ENCODE peak calls at places on chromosome 20, in nine cellular contexts. O is RWPE1, V is prostate gland, L is adrenal gland, I is mammary epithelial cell, M is nephron progenitor cell, N is fibroblast of mammary gland, C is H9, T is K562. A is an unnamed sample.

GRCh38 chr20:63622096-63622495 is 4.8 kb downstream of the GMEB2 start:
- DNase-seq in V (no peak), O (no peak), L (no peak), N (no peak), T (peak), C (no peak), I (no peak), M (no peak), A (no peak)

GRCh38 chr20:17661121-17661744 is 20.8 kb downstream of the RRBP1 start:
- DNase-seq in I (no peak), N (no peak), L (no peak), M (no peak), O (no peak), T (no peak), C (no peak), V (no peak), A (no peak)

GRCh38 chr20:21102691-21103311 is 3.4 kb downstream of the LINC00237 start:
- DNase-seq in L (no peak), V (no peak), C (peak), N (no peak), I (peak), M (peak), O (no peak), T (no peak), A (no peak)

GRCh38 chr20:24100370-24101011 is 111.9 kb upstream of the GGTLC1 start:
- DNase-seq in V (no peak), O (peak), M (peak), C (no peak), T (peak), N (peak), L (peak), I (peak), A (peak)

GRCh38 chr20:48738399-48739304 is 89.1 kb downstream of the PREX1 start:
- DNase-seq in T (no peak), M (no peak), C (no peak), I (no peak), L (no peak), V (no peak), O (no peak), N (no peak), A (no peak)

GRCh38 chr20:43539975-43540672 is 18.7 kb upstream of the SGK2 start:
- DNase-seq in O (no peak), V (no peak), T (no peak), L (no peak), I (no peak), C (no peak), M (no peak), N (no peak), A (no peak)

GRCh38 chr20:50295345-50295744 is 104.7 kb downstream of the CEBPB start:
- DNase-seq in N (no peak), T (no peak), V (no peak), L (no peak), O (no peak), M (no peak), I (no peak), C (no peak), A (no peak)

GRCh38 chr20:34526466-34526865 is 10.2 kb downstream of the DYNLRB1 start:
- DNase-seq in L (peak), O (no peak), M (no peak), T (no peak), N (no peak), C (no peak), I (no peak), V (no peak), A (no peak)

GRCh38 chr20:38337561-38338140 is 8.6 kb upstream of the LBP start:
- DNase-seq in C (peak), O (peak), V (no peak), L (no peak), T (peak), I (peak), N (peak), M (peak), A (no peak)

GRCh38 chr20:8523684-8524083 is 391.6 kb downstream of the PLCB1 start:
- DNase-seq in C (no peak), I (no peak), O (no peak), M (no peak), N (no peak), T (no peak), L (no peak), V (no peak), A (no peak)

GRCh38 chr20:51631011-51631950 is 88.8 kb upstream of the NFATC2 start:
- DNase-seq in N (peak), V (peak), C (no peak), M (no peak), T (no peak), L (peak), I (peak), O (peak), A (no peak)

GRCh38 chr20:24735263-24735662 is 213.8 kb upstream of the CST7 start:
- DNase-seq in N (no peak), C (no peak), V (no peak), O (no peak), T (no peak), I (no peak), L (no peak), M (no peak), A (no peak)

GRCh38 chr20:43532416-43533055 is 25.0 kb downstream of the L3MBTL1 start:
- DNase-seq in L (no peak), T (no peak), N (no peak), O (no peak), M (no peak), V (no peak), I (no peak), C (no peak), A (no peak)

GRCh38 chr20:51452091-51452613 is 90.4 kb downstream of the NFATC2 start:
- DNase-seq in L (no peak), M (no peak), C (no peak), I (no peak), O (no peak), N (no peak), V (no peak), T (no peak), A (no peak)

GRCh38 chr20:11755071-11755881 is 162.4 kb upstream of the BTBD3 start:
- DNase-seq in I (no peak), M (no peak), N (peak), L (no peak), C (no peak), O (no peak), T (no peak), V (no peak), A (no peak)

GRCh38 chr20:11935754-11936551 is 18.3 kb downstream of the BTBD3 start:
- DNase-seq in M (no peak), V (no peak), L (no peak), T (no peak), C (no peak), I (no peak), O (no peak), N (no peak), A (no peak)

GRCh38 chr20:12056836-12057235 is 139.1 kb downstream of the BTBD3 start:
- DNase-seq in I (no peak), N (no peak), O (no peak), C (no peak), V (no peak), T (no peak), L (no peak), M (no peak), A (no peak)

GRCh38 chr20:8062781-8063180 is 43.2 kb upstream of the TMX4 start:
- DNase-seq in O (no peak), M (no peak), L (no peak), T (no peak), I (no peak), N (no peak), C (no peak), V (no peak), A (no peak)

GRCh38 chr20:32674362-32674789 is 635 bp upstream of the C20orf203 start:
- DNase-seq in I (peak), N (peak), T (peak), L (no peak), M (peak), C (no peak), O (peak), V (peak), A (peak)

GRCh38 chr20:62603021-62603906 is 39.0 kb upstream of the SLCO4A1 start:
- DNase-seq in L (peak), C (no peak), N (peak), M (no peak), O (peak), V (peak), I (peak), T (no peak), A (no peak)

DNA sequence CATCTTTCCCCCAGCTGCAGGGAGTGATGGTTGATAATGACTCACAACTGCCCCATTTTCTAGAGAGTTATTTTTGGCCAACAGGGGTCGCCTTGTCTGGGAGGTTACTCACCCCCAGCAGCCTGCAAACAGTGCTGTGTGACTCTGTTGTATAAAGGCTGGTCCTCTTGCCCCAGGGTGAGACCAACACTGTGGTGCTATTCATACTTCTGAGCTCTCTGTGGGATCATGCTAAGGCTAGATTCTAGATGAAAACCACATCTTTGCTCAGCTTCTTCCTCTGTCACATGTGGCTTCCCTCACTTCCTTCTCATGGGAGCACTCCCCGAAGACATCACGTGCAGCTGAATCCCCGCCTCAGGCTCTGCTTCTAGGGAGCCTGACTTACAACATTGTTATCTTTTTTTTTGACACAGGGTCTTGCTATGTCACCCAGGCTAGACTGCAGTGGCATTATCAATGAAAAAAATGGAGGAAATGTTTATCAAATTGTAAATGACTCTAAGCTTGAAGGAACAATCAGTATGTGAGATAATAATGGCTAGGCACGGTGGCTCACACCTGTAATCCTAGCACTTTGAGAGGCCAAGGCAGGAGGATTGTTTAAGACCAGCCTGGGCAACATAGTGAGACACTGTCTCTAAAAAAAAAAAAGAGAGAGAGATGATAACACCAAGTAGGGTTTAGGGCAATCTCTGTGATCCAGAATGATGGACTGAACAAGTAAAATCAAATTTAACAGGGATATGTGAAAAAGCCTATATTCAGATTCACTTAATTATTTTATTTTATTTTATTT is 55.7 kb upstream of the SLC23A2 start:
- DNase-seq in I (peak), M (no peak), T (peak), C (peak), N (peak), V (peak), O (no peak), L (peak), A (peak)
- TF ChIP-seq CTCF in I (peak), M (no peak), T (peak), C (peak), N (peak), V (no peak), O (no peak), L (peak), A (peak)

GRCh38 chr20:16017656-16018055 is 555.6 kb downstream of the KIF16B start:
- DNase-seq in L (no peak), I (peak), V (no peak), O (no peak), N (peak), T (no peak), C (no peak), M (no peak), A (no peak)
- TF ChIP-seq CTCF in L (no peak), I (peak), V (no peak), O (no peak), N (no peak), T (no peak), C (peak), M (no peak), A (no peak)

GRCh38 chr20:46435146-46435545 is 28.7 kb upstream of the ELMO2 start:
- DNase-seq in L (no peak), T (no peak), M (no peak), V (no peak), O (no peak), N (no peak), I (no peak), C (no peak), A (no peak)

GRCh38 chr20:46439837-46440236 is 33.4 kb upstream of the ELMO2 start:
- DNase-seq in L (no peak), O (no peak), C (no peak), N (no peak), I (no peak), M (no peak), T (no peak), V (no peak), A (no peak)

GRCh38 chr20:46434597-46434996 is 28.2 kb upstream of the ELMO2 start:
- DNase-seq in O (no peak), N (no peak), C (no peak), L (no peak), T (no peak), V (no peak), M (no peak), I (no peak), A (no peak)

GRCh38 chr20:46433051-46433450 is 26.6 kb upstream of the ELMO2 start:
- DNase-seq in C (no peak), M (no peak), O (no peak), T (no peak), V (no peak), L (no peak), I (peak), N (peak), A (no peak)

DNA sequence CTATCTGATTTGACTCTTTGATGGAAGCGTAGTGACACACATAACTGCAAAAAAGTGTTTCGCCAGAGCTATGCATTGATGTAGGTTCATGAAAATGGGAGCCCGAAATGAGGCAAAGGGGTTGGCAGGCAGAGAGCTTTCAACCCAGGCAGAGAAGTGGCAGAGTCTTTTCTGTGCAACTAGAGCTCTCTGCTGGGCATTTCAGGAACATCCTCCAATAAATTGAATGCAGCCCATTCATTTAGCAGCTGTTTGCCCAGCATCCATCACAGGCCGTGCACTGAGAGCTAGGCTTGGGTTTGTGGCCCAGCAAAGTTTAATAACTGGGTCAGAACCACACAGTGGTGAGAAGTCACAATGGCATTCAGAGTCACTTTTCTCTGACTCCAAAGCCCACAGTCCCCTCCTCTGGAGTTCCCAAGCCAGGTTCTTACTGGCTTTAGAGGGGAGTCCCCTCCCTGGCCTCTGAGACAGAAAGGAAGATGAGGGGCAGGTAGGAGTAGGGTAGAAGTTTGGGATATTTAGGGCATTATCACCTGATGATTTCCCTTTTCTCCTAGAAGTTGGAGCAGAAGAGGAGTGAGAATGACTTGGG is 31.8 kb upstream of the ELMO2 start:
- DNase-seq in N (peak), L (no peak), T (peak), C (no peak), I (peak), O (peak), V (no peak), M (no peak), A (peak)
- TF ChIP-seq CTCF in N (peak), L (peak), T (peak), C (peak), I (peak), O (no peak), V (no peak), M (peak), A (peak)

DNA sequence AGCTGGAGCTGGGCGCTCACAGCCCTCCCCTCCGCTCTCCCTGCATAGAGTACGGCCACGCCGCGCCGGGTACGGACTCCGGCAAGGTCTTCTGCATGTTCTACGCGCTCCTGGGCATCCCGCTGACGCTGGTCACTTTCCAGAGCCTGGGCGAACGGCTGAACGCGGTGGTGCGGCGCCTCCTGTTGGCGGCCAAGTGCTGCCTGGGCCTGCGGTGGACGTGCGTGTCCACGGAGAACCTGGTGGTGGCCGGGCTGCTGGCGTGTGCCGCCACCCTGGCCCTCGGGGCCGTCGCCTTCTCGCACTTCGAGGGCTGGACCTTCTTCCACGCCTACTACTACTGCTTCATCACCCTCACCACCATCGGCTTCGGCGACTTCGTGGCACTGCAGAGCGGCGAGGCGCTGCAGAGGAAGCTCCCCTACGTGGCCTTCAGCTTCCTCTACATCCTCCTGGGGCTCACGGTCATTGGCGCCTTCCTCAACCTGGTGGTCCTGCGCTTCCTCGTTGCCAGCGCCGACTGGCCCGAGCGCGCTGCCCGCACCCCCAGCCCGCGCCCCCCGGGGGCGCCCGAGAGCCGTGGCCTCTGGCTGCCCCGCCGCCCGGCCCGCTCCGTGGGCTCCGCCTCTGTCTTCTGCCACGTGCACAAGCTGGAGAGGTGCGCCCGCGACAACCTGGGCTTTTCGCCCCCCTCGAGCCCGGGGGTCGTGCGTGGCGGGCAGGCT is 4.6 kb downstream of the KCNK15 start:
- DNase-seq in O (peak), I (no peak), M (no peak), L (no peak), N (no peak), T (peak), C (peak), V (no peak), A (no peak)
- TF ChIP-seq CTCF in O (no peak), I (no peak), M (no peak), L (no peak), N (no peak), T (peak), C (peak), V (no peak), A (no peak)